ENCODE peak calls at places on chromosome 1, in four cellular contexts. W is dorsolateral prefrontal cortex, J is brain microvascular endothelial cell, O is upper lobe of right lung. F is an unnamed sample.

GRCh38 chr1:44707112-44707881 is 23.7 kb downstream of the RNU5D-1 start:
- DNase-seq in W (no peak), J (peak), O (no peak), F (no peak)

GRCh38 chr1:115338457-115338820 is 390 bp upstream of the NGF start:
- DNase-seq in W (no peak), J (no peak), O (peak), F (no peak)

GRCh38 chr1:211285196-211285595 is 26.0 kb downstream of the RCOR3 start:
- DNase-seq in W (no peak), J (no peak), O (no peak), F (no peak)

GRCh38 chr1:35605882-35606182 is 32.7 kb downstream of the TFAP2E start:
- DNase-seq in W (no peak), J (peak), O (no peak), F (no peak)

GRCh38 chr1:171495444-171495843 is 10.1 kb downstream of the PRRC2C start:
- DNase-seq in W (no peak), J (no peak), O (no peak), F (no peak)

GRCh38 chr1:83318361-83318760 is 680.6 kb downstream of the TTLL7 start:
- DNase-seq in W (no peak), J (no peak), O (no peak), F (no peak)

GRCh38 chr1:43828574-43828973 is 105.0 kb upstream of the ARTN start:
- DNase-seq in W (no peak), J (no peak), O (no peak), F (no peak)

GRCh38 chr1:183987593-183988318 is 49.8 kb downstream of the COLGALT2 start:
- DNase-seq in W (no peak), J (no peak), O (no peak), F (no peak)

GRCh38 chr1:42639116-42639515 is 19.1 kb upstream of the PPIH start:
- DNase-seq in W (no peak), J (peak), O (no peak), F (no peak)

GRCh38 chr1:236530959-236531358 is 7.2 kb downstream of the LGALS8 start:
- DNase-seq in W (no peak), J (no peak), O (no peak), F (no peak)

GRCh38 chr1:206560021-206560716 is 52.1 kb downstream of the EIF2D start:
- DNase-seq in W (no peak), J (no peak), O (no peak), F (no peak)

GRCh38 chr1:231478386-231478785 is 50.1 kb upstream of the TSNAX start:
- DNase-seq in W (no peak), J (no peak), O (no peak), F (no peak)
- TF ChIP-seq CTCF in W (no peak), J (no peak), O (no peak), F (no peak)

GRCh38 chr1:51623025-51623424 is 6.1 kb downstream of the OSBPL9 start:
- DNase-seq in W (no peak), J (no peak), O (no peak), F (no peak)

GRCh38 chr1:51621841-51622454 is 5.1 kb downstream of the OSBPL9 start:
- DNase-seq in W (no peak), J (no peak), O (no peak), F (no peak)

GRCh38 chr1:51622455-51622913 is 5.6 kb downstream of the OSBPL9 start:
- DNase-seq in W (peak), J (peak), O (no peak), F (peak)

GRCh38 chr1:51624851-51625250 is 8.0 kb downstream of the OSBPL9 start:
- DNase-seq in W (no peak), J (no peak), O (no peak), F (no peak)

GRCh38 chr1:51623450-51623849 is 6.6 kb downstream of the OSBPL9 start:
- DNase-seq in W (no peak), J (no peak), O (no peak), F (no peak)
- H3K4me3 ChIP-seq in W (no peak), J (no peak), O (no peak), F (no peak)

GRCh38 chr1:196531737-196532514 is 76.3 kb downstream of the KCNT2 start:
- DNase-seq in W (no peak), J (no peak), O (no peak), F (no peak)
- H3K27ac ChIP-seq in W (no peak), J (no peak), O (no peak), F (peak)

GRCh38 chr1:204222006-204222872 is 8.5 kb upstream of the GOLT1A start:
- DNase-seq in W (no peak), J (no peak), O (no peak), F (no peak)
- TF ChIP-seq CTCF in W (no peak), J (no peak), O (no peak), F (no peak)

GRCh38 chr1:248855580-248855979 is 3.3 kb downstream of the ZNF692 start:
- DNase-seq in W (no peak), J (no peak), O (no peak), F (no peak)

GRCh38 chr1:248857749-248858095 is 1.2 kb downstream of the ZNF692 start:
- DNase-seq in W (no peak), J (no peak), O (no peak), F (no peak)

GRCh38 chr1:248858096-248858890 is 592 bp downstream of the ZNF692 start:
- DNase-seq in W (peak), J (peak), O (peak), F (peak)

GRCh38 chr1:248856176-248856575 is 2.7 kb downstream of the ZNF692 start:
- DNase-seq in W (no peak), J (no peak), O (no peak), F (no peak)

GRCh38 chr1:248857201-248857600 is 1.7 kb downstream of the ZNF692 start:
- DNase-seq in W (no peak), J (no peak), O (no peak), F (no peak)
- H3K4me3 ChIP-seq in W (no peak), J (no peak), O (no peak), F (peak)

GRCh38 chr1:209375097-209375496 is 208.4 kb upstream of the CAMK1G start:
- DNase-seq in W (no peak), J (no peak), O (no peak), F (no peak)
- H3K27ac ChIP-seq in W (no peak), J (peak), O (no peak), F (no peak)

GRCh38 chr1:160093624-160094290 is 4.7 kb downstream of the IGSF8 start:
- DNase-seq in W (no peak), J (no peak), O (peak), F (no peak)

GRCh38 chr1:160094291-160094625 is 4.2 kb downstream of the IGSF8 start:
- DNase-seq in W (no peak), J (no peak), O (no peak), F (no peak)

GRCh38 chr1:160096491-160097116 is 1.8 kb downstream of the IGSF8 start:
- DNase-seq in W (no peak), J (no peak), O (peak), F (no peak)

GRCh38 chr1:160094806-160095205 is 3.6 kb downstream of the IGSF8 start:
- DNase-seq in W (no peak), J (no peak), O (peak), F (no peak)

DNA sequence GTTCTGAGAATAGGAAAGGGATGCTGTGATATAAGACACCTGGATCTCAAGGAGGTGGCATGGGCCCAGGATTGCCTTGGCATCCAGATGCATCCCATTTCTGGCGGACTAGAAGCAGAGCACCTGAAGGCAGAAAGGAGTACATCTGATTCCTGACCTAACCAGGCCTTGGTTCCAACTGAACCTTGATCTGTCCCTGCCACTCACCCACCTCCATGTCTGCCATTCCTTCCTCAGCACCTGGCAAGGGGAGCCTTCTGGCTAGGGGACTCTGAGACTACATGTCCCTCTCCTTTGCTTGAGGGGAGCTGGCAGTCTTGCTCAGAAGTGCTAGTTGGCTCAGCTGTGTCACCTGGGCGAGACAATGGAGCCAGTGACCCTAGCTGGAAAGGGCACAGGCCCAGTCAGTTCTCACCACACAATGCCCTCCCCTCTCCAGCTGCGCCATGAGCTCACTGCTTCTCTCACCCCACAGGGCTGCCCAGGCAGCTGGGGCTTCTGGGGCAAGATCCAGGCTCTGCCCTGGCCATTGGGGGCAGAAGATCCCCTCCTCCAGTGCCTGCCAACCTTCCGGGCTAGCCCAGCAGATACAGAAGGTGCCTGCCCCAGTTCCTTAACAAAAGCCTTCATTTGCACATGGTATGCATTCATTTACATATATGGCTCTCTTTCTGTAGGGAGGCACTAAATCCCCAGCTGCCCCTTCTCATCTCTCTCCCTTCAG is 2.9 kb downstream of the IGSF8 start:
- DNase-seq in W (no peak), J (no peak), O (peak), F (no peak)
- TF ChIP-seq CTCF in W (no peak), J (no peak), O (no peak), F (no peak)

DNA sequence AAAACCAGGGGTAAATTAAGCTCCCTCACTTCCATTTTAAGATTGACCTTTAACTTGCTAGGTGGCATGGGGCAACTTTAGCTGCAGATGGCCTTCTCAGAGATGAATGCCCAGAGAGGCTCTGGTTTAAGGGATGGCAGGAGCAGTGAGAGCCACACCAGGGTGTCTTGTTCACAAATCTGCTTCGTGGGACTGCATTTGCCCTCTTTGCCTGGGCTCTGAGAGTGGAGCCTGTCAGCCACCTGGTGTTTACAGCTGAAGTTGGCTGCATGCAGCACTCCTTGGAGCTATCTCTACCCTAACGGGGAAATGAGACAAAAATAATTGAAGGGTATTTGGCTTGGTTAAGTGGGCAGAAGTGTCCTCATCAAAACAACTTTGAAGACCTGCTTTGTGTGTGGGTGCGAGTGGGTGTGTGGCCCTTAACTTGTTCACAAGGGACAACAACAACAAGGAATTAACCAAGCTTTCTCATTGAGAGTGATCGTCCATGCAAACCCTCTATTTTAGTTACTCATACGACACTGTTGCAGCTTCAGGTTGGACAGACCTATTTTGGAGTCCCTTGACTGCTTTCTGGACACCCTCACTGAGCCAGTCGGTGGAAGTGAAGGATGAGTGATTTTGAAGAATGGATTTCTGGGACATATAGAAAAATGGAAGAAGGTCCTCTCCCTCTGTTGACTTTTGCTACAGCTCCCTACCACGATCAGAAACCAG is 29.8 kb downstream of the PGM1 start:
- DNase-seq in W (peak), J (no peak), O (no peak), F (no peak)
- H3K4me3 ChIP-seq in W (no peak), J (no peak), O (no peak), F (no peak)

GRCh38 chr1:200693327-200693726 is 23.6 kb upstream of the DDX59 start:
- DNase-seq in W (no peak), J (no peak), O (no peak), F (no peak)
- H3K27ac ChIP-seq in W (no peak), J (no peak), O (no peak), F (no peak)

DNA sequence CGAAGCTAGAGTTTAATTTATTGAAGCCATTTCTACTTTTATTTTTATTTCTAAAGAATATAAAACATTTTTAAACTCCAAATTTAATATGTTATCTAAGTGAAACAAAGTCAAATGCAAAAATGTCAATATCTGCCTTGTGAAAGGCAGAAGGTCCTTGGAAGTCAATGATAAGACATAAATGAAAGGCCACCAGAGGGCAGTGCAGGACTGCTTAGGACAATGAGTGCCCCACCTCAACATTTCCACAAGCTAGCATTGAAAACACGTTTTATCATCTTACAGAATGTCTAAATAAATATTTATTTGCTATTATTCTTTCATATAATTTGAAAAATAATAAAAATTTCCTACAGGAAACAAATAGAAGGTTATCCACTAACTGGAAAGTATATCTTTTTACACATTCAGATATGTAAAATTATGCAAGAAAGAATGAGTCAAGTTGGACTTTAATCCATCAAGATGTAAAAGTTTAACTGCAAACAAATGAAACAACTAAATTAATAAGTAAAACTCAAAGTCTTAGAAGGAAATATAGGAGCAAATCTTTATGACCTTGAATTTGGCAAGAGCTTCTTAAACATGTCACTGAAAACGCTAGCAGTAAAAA is 140.1 kb upstream of the FMN2 start:
- DNase-seq in W (peak), J (peak), O (no peak), F (no peak)
- TF ChIP-seq CTCF in W (peak), J (peak), O (peak), F (peak)

F was measured in coronary artery.